ENCODE peak calls at places on chromosomes 5 and 9, in seven cellular contexts. C is fibroblast of villous mesenchyme, L is keratinocyte, S is psoas muscle, K is foreskin fibroblast, T is A673, Q is astrocyte of the spinal cord. V is an unnamed sample.
A peak's percentile ranks its signal among the peaks of the same experiment; 100 is the strongest.

GRCh38 chr5:79845448-79846197 is 145.4 kb downstream of the MTX3 start:
- DNase-seq in T (no peak), L (peak; percentile 23), K (peak; percentile 61), S (no peak), Q (peak; percentile 59), C (peak; percentile 16), V (no peak)

GRCh38 chr5:36696059-36696673 is 89.8 kb downstream of the SLC1A3 start:
- DNase-seq in L (peak; percentile 21), K (peak; percentile 46), Q (peak; percentile 70), T (peak; percentile 65), S (peak; percentile 32), C (peak; percentile 71), V (peak; percentile 41)

GRCh38 chr9:5773324-5773999 is 59.5 kb downstream of the ERMP1 start:
- DNase-seq in C (no peak), Q (peak; percentile 49), S (no peak), T (no peak), L (no peak), K (no peak), V (peak; percentile 37)

GRCh38 chr9:71120439-71121247 is 778 bp downstream of the TRPM3 start:
- DNase-seq in Q (no peak), T (no peak), L (no peak), C (no peak), K (no peak), S (no peak), V (no peak)

GRCh38 chr9:114371986-114372917 is 15.5 kb downstream of the AKNA start:
- DNase-seq in T (no peak), C (no peak), L (peak; percentile 59), K (no peak), S (peak; percentile 43), Q (no peak), V (peak; percentile 58)

GRCh38 chr5:132099073-132099748 is 25.6 kb downstream of the CSF2 start:
- DNase-seq in S (no peak), K (no peak), L (no peak), C (no peak), Q (no peak), T (no peak), V (no peak)

GRCh38 chr9:110606179-110606578 is 26.6 kb upstream of the SVEP1 start:
- DNase-seq in C (no peak), L (no peak), T (no peak), S (no peak), Q (no peak), K (no peak), V (no peak)

GRCh38 chr9:70519912-70520724 is 105.7 kb upstream of the KLF9 start:
- DNase-seq in C (no peak), K (peak; percentile 24), L (no peak), Q (no peak), T (no peak), S (no peak), V (no peak)

GRCh38 chr9:101912698-101913097 is 174.3 kb upstream of the GRIN3A start:
- DNase-seq in C (no peak), K (no peak), T (no peak), Q (no peak), L (no peak), S (no peak), V (no peak)

GRCh38 chr5:172182291-172182690 is 5.7 kb downstream of the STK10 start:
- DNase-seq in K (no peak), C (no peak), Q (no peak), S (no peak), L (no peak), T (no peak), V (no peak)

GRCh38 chr9:125296843-125297372 is 35.3 kb downstream of the GAPVD1 start:
- DNase-seq in S (no peak), L (no peak), T (no peak), Q (peak; percentile 4), C (no peak), K (no peak), V (no peak)

GRCh38 chr5:92064993-92065392 is 681.9 kb upstream of the ARRDC3 start:
- DNase-seq in C (no peak), S (no peak), T (no peak), L (no peak), K (no peak), Q (no peak), V (no peak)

GRCh38 chr9:16505159-16505558 is 365.3 kb downstream of the BNC2 start:
- DNase-seq in S (no peak), L (no peak), T (no peak), Q (peak; percentile 52), K (peak; percentile 53), C (peak; percentile 82), V (no peak)

GRCh38 chr9:16501726-16502125 is 368.7 kb downstream of the BNC2 start:
- DNase-seq in K (no peak), T (no peak), S (no peak), Q (no peak), C (no peak), L (no peak), V (no peak)

GRCh38 chr9:16499866-16500265 is 370.6 kb downstream of the BNC2 start:
- DNase-seq in S (no peak), K (no peak), C (no peak), L (no peak), T (no peak), Q (no peak), V (no peak)

GRCh38 chr9:16496908-16497307 is 373.6 kb downstream of the BNC2 start:
- DNase-seq in S (no peak), C (no peak), L (no peak), T (no peak), Q (no peak), K (no peak), V (no peak)

GRCh38 chr9:16501098-16501663 is 369.3 kb downstream of the BNC2 start:
- DNase-seq in L (peak; percentile 28), K (peak; percentile 45), Q (peak; percentile 65), C (no peak), S (no peak), T (no peak), V (no peak)
- H3K4me3 ChIP-seq in L (no peak overlapping the region), K (no peak overlapping the region), Q (no peak overlapping the region), C (no peak overlapping the region), S (no peak overlapping the region), T (no peak overlapping the region), V (no peak overlapping the region)

GRCh38 chr9:133427658-133428348 is 5.6 kb downstream of the ADAMTS13 start:
- DNase-seq in T (no peak), S (no peak), K (no peak), L (no peak), Q (no peak), C (no peak), V (no peak)

GRCh38 chr9:133429641-133430161 is 7.5 kb downstream of the ADAMTS13 start:
- DNase-seq in K (no peak), Q (no peak), C (no peak), S (no peak), T (no peak), L (no peak), V (peak; percentile 73)

GRCh38 chr9:133430244-133430643 is 8.1 kb downstream of the ADAMTS13 start:
- DNase-seq in C (no peak), L (no peak), S (no peak), Q (no peak), K (no peak), T (no peak), V (no peak)

GRCh38 chr9:133429216-133429613 is 7.0 kb downstream of the ADAMTS13 start:
- DNase-seq in K (no peak), T (no peak), S (no peak), C (no peak), L (no peak), Q (no peak), V (no peak)

DNA sequence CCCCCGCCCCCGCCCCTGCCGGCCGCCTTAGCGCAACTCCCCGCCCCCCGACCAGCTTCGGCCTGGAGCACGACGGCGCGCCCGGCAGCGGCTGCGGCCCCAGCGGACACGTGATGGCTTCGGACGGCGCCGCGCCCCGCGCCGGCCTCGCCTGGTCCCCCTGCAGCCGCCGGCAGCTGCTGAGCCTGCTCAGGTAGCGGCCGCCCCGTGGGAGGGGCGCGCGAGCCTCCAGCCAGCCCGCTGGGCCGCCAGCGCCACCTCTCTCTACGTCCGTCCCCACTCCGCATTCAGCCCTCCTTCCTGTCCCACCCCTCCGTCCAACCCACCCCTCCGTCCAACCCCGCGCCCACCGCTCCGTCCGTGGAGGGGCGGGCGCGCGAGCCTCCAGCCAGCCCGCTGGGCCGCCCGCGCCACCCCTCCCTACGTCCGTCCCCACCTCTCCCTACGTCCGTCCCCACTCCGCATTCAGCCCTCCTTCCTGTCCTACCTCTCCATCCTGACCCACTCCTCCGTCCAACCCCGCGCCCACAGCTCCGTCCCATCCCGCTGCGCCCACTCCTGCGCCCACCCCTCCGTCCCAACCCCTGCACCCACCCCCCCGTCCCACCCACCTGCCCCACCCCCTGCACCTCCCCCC is 6.5 kb downstream of the ADAMTS13 start:
- DNase-seq in K (no peak), C (no peak), T (no peak), L (no peak), S (no peak), Q (no peak), V (peak; percentile 70)
- H3K4me3 ChIP-seq in K (no peak overlapping the region), C (peak overlapping the region; percentile 37), T (no peak overlapping the region), L (peak overlapping the region; percentile 29), S (peak overlapping the region; percentile 22), Q (no peak overlapping the region), V (peak overlapping the region; percentile 23)

DNA sequence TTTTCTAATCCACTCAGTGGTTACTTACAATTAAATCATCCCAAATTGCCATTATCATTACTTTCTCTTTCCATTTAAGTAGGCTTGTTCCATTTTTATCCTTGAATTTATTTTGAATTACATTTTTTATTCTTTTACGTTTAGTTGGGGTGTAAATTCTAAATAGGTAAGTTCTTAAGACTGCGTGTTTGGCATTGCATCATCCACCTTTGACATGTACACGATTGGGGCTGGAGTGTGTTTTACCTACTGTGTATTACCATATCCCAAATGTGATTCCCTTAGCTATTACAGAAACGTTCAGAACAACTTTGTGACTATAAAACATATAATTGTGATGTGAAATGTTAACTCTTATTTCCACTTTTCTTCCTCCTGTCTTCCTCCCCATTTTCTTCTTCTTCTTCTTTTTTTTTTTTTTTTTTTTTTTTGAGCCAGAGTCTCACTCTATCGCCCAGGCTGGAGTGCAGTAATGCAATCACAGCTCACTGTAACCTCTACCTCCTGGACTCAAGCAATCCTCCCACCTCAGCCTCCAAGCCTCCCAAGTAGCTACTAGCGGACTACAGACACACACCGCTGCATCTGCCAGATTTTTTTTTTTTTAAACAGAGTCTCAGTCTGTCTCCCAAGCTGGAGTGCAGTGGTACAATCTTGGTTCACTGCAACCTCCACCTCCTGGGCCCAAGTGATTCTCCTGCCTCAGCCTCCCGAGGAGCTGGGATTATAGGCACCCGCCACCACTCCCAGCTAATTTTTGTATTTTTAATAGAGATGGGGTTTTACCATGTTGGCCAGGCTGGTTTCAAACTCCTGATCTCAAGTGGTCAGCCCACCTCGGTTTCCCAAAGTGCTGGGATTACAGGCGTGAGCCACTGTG is 16.7 kb downstream of the MARVELD2 start:
- DNase-seq in Q (no peak), K (no peak), C (no peak), L (no peak), S (no peak), T (no peak), V (no peak)
- H3K4me3 ChIP-seq in Q (no peak overlapping the region), K (no peak overlapping the region), C (no peak overlapping the region), L (no peak overlapping the region), S (no peak overlapping the region), T (no peak overlapping the region), V (no peak overlapping the region)

DNA sequence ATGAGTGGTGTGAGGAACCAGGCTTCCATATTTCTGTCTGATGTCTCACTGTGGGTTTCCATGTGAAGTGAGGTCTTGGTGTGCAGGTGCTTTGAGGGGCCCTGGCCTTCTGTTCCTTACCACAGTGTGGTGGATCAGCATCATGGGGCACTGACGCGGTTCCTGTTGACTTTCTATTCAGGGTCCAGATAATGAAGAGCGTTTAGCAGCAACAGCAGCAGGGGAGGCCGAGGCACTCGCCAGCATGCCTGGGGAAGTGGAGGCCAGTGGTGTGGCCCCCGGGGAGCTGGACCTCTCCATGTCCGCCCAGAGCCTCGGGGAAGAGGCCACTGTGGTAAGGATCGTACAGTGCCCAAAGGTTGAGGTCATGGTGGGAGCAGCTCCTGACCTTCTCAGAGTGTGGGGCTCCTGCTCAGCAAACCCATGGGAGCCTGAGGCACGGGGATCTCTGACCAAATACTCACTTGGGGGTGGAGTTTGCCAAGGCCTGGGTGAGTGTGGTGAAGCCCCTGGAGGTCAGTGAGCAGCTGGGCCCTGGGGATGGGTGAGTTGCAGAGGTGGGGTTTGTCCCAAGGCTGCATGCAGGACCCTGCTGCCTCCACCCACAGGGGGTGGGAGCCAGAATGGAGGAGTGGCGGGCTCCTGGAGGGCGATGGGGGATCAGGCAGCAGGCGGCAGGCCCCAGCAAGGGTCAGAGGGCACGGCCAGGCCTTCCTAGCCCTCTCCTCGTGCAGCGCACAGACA is 61.2 kb downstream of the COL15A1 start:
- DNase-seq in C (no peak), K (no peak), L (no peak), S (no peak), Q (no peak), T (no peak), V (no peak)
- H3K4me3 ChIP-seq in C (no peak overlapping the region), K (no peak overlapping the region), L (no peak overlapping the region), S (no peak overlapping the region), Q (no peak overlapping the region), T (no peak overlapping the region), V (no peak overlapping the region)

V was measured in BE2C.